ENCODE peak calls at places on chromosomes 6 and 20, in five cellular contexts. D, N, Q, E and U are unnamed samples.

GRCh38 chr6:148840256-148840655 is 93.4 kb downstream of the UST start:
- DNase-seq in Q (no peak), D (peak; percentile 49), E (no peak), N (no peak), U (no peak)

GRCh38 chr20:41776450-41776849 is 158.3 kb upstream of the CHD6 start:
- DNase-seq in D (no peak), Q (no peak), E (no peak), N (no peak), U (no peak)

GRCh38 chr20:57514273-57514751 is 10.6 kb downstream of the CTCFL start:
- DNase-seq in Q (peak; percentile 80), D (peak; percentile 88), N (no peak), E (peak; percentile 37), U (peak; percentile 79)

GRCh38 chr6:87784690-87785089 is 82.7 kb upstream of the AKIRIN2 start:
- DNase-seq in E (no peak), D (no peak), N (no peak), Q (no peak), U (no peak)

GRCh38 chr6:82761674-82762345 is 303.8 kb downstream of the UBE3D start:
- DNase-seq in D (no peak), Q (no peak), E (no peak), N (no peak), U (no peak)

GRCh38 chr6:30100585-30101422 is 12.1 kb downstream of the TRIM31 start:
- DNase-seq in Q (peak; percentile 72), D (peak; percentile 74), N (no peak), E (no peak), U (peak; percentile 86)

GRCh38 chr20:61521680-61522420 is 269.8 kb downstream of the CDH4 start:
- DNase-seq in D (no peak), N (no peak), E (no peak), Q (no peak), U (no peak)

GRCh38 chr6:142943746-142944125 is 1.2 kb downstream of the HIVEP2 start:
- DNase-seq in D (no peak), E (no peak), Q (no peak), N (peak; percentile 30), U (peak; percentile 2)

GRCh38 chr6:29702519-29703103 is 20.6 kb upstream of the HLA-F start:
- DNase-seq in Q (peak; percentile 27), E (peak; percentile 65), N (peak; percentile 74), D (peak; percentile 47), U (peak; percentile 91)

GRCh38 chr6:82458147-82458546 is 94.5 kb downstream of the TPBG start:
- DNase-seq in N (no peak), E (no peak), D (peak; percentile 80), Q (no peak), U (no peak)

GRCh38 chr6:142459267-142459666 is 157.5 kb downstream of the ADGRG6 start:
- DNase-seq in D (no peak), Q (no peak), N (no peak), E (no peak), U (no peak)

GRCh38 chr6:43952746-43953145 is 174.5 kb downstream of the MRPL14 start:
- DNase-seq in E (no peak), Q (no peak), N (no peak), D (no peak), U (peak; percentile 53)
- TF ChIP-seq CTCF in E (peak; percentile 23), Q (peak; percentile 7), N (no peak), D (no peak), U (peak; percentile 17)

GRCh38 chr6:21808045-21808470 is 214.5 kb downstream of the SOX4 start:
- DNase-seq in E (no peak), N (no peak), Q (no peak), D (no peak), U (no peak)

GRCh38 chr6:21808551-21809181 is 215.1 kb downstream of the SOX4 start:
- DNase-seq in D (no peak), Q (peak; percentile 8), E (no peak), N (no peak), U (no peak)

GRCh38 chr6:21816231-21816630 is 222.7 kb downstream of the SOX4 start:
- DNase-seq in D (no peak), N (no peak), E (no peak), Q (no peak), U (no peak)

GRCh38 chr6:21807299-21807698 is 213.7 kb downstream of the SOX4 start:
- DNase-seq in N (no peak), D (no peak), E (no peak), Q (no peak), U (no peak)

GRCh38 chr6:21811484-21811883 is 217.9 kb downstream of the SOX4 start:
- DNase-seq in Q (no peak), D (no peak), N (no peak), E (no peak), U (no peak)
- TF ChIP-seq CTCF in Q (no peak), D (no peak), N (no peak), E (no peak), U (no peak)

GRCh38 chr6:97771356-97771755 is 488.3 kb upstream of the MMS22L start:
- DNase-seq in D (no peak), E (no peak), N (no peak), Q (no peak), U (no peak)
- TF ChIP-seq CTCF in D (no peak), E (no peak), N (no peak), Q (no peak), U (no peak)

GRCh38 chr20:46681032-46681854 is 8.0 kb downstream of the TP53RK start:
- DNase-seq in D (peak; percentile 78), N (peak; percentile 42), Q (peak; percentile 80), E (peak; percentile 49), U (peak; percentile 89)
- TF ChIP-seq CTCF in D (peak; percentile 91), N (peak; percentile 87), Q (peak; percentile 78), E (peak; percentile 89), U (peak; percentile 88)

DNA sequence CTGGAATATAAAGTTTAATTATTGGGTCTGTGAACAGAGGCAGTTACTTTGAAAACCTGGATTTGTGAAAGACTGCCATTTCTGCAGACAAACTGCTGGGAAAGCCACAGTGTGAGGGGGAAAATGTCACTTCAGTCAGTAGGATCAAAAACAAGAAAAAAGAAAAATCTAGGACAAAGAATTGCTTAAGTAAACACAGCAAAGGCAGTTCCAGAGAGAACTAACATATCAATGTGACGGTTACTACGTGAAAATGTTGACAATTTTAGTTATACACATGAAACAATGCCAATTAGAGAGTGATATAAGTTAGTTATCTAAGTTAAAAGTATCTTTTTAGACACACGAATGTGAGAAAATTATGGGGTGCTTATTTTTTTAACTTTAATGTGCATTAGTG is 270.4 kb upstream of the RUNX2 start:
- DNase-seq in D (no peak), Q (no peak), E (no peak), N (no peak), U (no peak)
- TF ChIP-seq CTCF in D (no peak), Q (no peak), E (no peak), N (no peak), U (no peak)

GRCh38 chr6:134574491-134574890 is 256.6 kb upstream of the SGK1 start:
- DNase-seq in D (no peak), E (no peak), N (no peak), Q (no peak), U (no peak)

DNA sequence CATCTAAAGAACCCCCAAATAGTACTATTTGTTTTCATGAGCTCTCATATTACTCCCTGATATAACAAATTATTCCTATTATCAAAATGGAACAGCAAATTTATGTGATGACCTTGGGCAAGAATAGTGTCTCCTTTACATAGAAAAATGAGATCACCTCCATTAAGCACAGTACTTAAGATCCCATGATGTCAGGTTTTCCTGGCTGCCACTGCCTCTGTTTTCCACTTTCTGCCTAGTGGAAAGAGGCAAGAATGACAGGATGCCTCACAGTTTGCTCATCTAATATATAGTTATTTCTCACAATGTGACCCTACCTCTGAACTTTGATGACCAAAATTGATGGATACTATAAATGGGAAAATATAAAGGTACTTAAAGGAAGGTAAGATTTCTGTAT is 260.1 kb upstream of the SGK1 start:
- DNase-seq in D (no peak), N (no peak), E (no peak), Q (no peak), U (no peak)
- TF ChIP-seq CTCF in D (no peak), N (no peak), E (no peak), Q (no peak), U (no peak)

DNA sequence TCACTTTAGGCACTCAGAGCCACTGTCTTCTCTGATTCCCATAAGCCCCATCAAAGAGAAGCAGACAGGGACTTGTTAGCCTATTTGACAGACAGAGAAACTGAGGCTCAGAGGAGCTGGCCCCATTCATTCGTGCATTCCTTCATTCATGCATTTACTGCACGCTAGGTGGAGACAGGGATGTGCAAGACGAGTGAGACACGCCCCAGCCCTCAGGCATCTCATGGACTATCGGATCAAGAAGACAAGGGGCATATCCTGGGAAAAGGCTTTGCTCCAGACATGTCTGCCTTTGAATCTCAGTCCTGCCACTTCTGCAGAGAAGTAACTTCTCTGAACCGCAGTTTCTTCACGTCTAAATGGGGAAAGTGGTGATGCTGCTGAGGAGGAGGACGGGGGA is 54.1 kb downstream of the BPIFB1 start:
- DNase-seq in Q (no peak), D (peak; percentile 35), N (no peak), E (no peak), U (no peak)
- TF ChIP-seq CTCF in Q (no peak), D (no peak), N (no peak), E (no peak), U (no peak)

DNA sequence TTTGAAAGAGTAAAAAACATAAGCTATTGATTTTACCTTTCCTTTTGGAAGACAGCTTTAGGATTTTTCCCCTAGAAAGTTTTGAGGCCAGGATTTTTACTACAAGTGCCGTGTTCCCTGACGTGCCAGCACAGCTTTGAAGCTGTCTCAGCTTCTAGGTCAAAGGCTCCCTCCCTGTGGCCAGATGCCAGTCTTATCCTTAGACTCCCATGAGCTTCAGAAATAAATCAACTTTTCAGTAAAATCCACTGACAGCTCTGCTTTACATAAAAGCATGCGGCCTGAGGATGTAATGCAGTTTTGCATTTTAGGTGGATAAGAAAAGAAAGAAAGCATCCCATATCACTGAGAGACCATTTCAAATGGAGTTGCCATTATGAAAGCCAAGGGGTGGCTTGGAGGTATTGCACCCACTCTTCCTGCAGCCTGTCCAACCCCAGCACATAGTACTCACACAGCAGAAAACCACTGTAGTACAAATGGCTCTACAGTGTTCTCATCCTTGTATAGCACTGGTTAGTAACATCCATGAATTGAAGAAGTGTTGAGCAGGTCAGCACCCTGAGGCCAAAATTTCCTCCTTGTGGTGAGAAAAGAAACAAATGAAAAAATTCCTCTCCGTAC is 15.2 kb upstream of the ATXN1 start:
- DNase-seq in E (no peak), Q (peak; percentile 24), N (no peak), D (no peak), U (no peak)
- TF ChIP-seq CTCF in E (peak; percentile 36), Q (peak; percentile 1), N (no peak), D (no peak), U (no peak)

GRCh38 chr6:160991411-160992322 is at the start of gene MAP3K4:
- DNase-seq in E (peak; percentile 77), Q (peak; percentile 84), N (peak; percentile 72), D (peak; percentile 58), U (peak; percentile 91)
- TF ChIP-seq CTCF in E (peak; percentile 7), Q (no peak), N (no peak), D (no peak), U (no peak)